ENCODE peak calls at places on chromosomes 6 and 20, in four cellular contexts. One of them, this sample, is unnamed.

GRCh38 chr20:22771706-22772105 is 187.3 kb upstream of the FOXA2 start:
- DNase-seq in SK-N-SH: no peak
- DNase-seq in K562: no peak
- DNase-seq in H1: no peak
- DNase-seq in this sample: no peak

GRCh38 chr6:113642714-113643442 is 214.3 kb upstream of the MARCKS start:
- DNase-seq in SK-N-SH: peak; percentile 52
- DNase-seq in K562: peak; percentile 9
- DNase-seq in H1: no peak
- DNase-seq in this sample: peak; percentile 16

GRCh38 chr6:4957521-4958231 is 46.2 kb downstream of the RPP40 start:
- DNase-seq in SK-N-SH: no peak
- DNase-seq in K562: no peak
- DNase-seq in H1: no peak
- DNase-seq in this sample: peak; percentile 46

GRCh38 chr6:168038576-168039140 is 40.4 kb downstream of the FRMD1 start:
- DNase-seq in SK-N-SH: no peak
- DNase-seq in K562: no peak
- DNase-seq in H1: no peak
- DNase-seq in this sample: no peak

GRCh38 chr6:112367655-112368054 is 20.5 kb downstream of the RFPL4B start:
- DNase-seq in SK-N-SH: no peak
- DNase-seq in K562: no peak
- DNase-seq in H1: no peak
- DNase-seq in this sample: no peak

GRCh38 chr6:143936347-143936746 is 71.7 kb downstream of the PLAGL1 start:
- DNase-seq in SK-N-SH: no peak
- DNase-seq in K562: peak; percentile 1
- DNase-seq in H1: no peak
- DNase-seq in this sample: no peak

GRCh38 chr20:22630698-22631097 is 46.3 kb upstream of the FOXA2 start:
- DNase-seq in SK-N-SH: no peak
- DNase-seq in K562: no peak
- DNase-seq in H1: no peak
- DNase-seq in this sample: no peak

GRCh38 chr6:21199246-21199645 is 394.3 kb upstream of the SOX4 start:
- DNase-seq in SK-N-SH: peak; percentile 37
- DNase-seq in K562: no peak
- DNase-seq in H1: no peak
- DNase-seq in this sample: no peak

GRCh38 chr6:111591370-111591900 is 14.2 kb downstream of the TRAF3IP2 start:
- DNase-seq in SK-N-SH: peak; percentile 74
- DNase-seq in K562: no peak
- DNase-seq in H1: no peak
- DNase-seq in this sample: no peak

GRCh38 chr6:22657341-22657985 is 88.1 kb downstream of the HDGFL1 start:
- DNase-seq in SK-N-SH: no peak
- DNase-seq in K562: no peak
- DNase-seq in H1: no peak
- DNase-seq in this sample: no peak

GRCh38 chr6:158698876-158699440 is 49.1 kb downstream of the SYTL3 start:
- DNase-seq in SK-N-SH: no peak
- DNase-seq in K562: no peak
- DNase-seq in H1: no peak
- DNase-seq in this sample: no peak

GRCh38 chr6:13873288-13874190 is 51.2 kb upstream of the RNF182 start:
- DNase-seq in SK-N-SH: peak; percentile 92
- DNase-seq in K562: peak; percentile 88
- DNase-seq in H1: peak; percentile 95
- DNase-seq in this sample: peak; percentile 93

GRCh38 chr20:23142162-23143050 is 56.3 kb upstream of the CD93 start:
- DNase-seq in SK-N-SH: no peak
- DNase-seq in K562: no peak
- DNase-seq in H1: no peak
- DNase-seq in this sample: no peak

GRCh38 chr6:37489697-37490336 is 9.9 kb downstream of the CCDC167 start:
- DNase-seq in SK-N-SH: peak; percentile 68
- DNase-seq in K562: peak; percentile 50
- DNase-seq in H1: no peak
- DNase-seq in this sample: no peak

GRCh38 chr20:48799315-48800105 is 28.3 kb downstream of the PREX1 start:
- DNase-seq in SK-N-SH: peak; percentile 48
- DNase-seq in K562: no peak
- DNase-seq in H1: no peak
- DNase-seq in this sample: no peak

GRCh38 chr6:26152226-26153101 is 65.2 kb downstream of the HFE start:
- DNase-seq in SK-N-SH: no peak
- DNase-seq in K562: no peak
- DNase-seq in H1: no peak
- DNase-seq in this sample: no peak

GRCh38 chr20:40160151-40160550 is 528.9 kb downstream of the MAFB start:
- DNase-seq in SK-N-SH: peak; percentile 38
- DNase-seq in K562: peak; percentile 22
- DNase-seq in H1: peak; percentile 67
- DNase-seq in this sample: peak; percentile 59

GRCh38 chr20:8143474-8143873 is 11.4 kb downstream of the PLCB1 start:
- DNase-seq in SK-N-SH: no peak
- DNase-seq in K562: no peak
- DNase-seq in H1: no peak
- DNase-seq in this sample: no peak

GRCh38 chr6:146785001-146785585 is 186.3 kb downstream of the ADGB start:
- DNase-seq in SK-N-SH: peak; percentile 40
- DNase-seq in K562: peak; percentile 20
- DNase-seq in H1: no peak
- DNase-seq in this sample: no peak

GRCh38 chr6:50832912-50833311 is 14.2 kb downstream of the TFAP2B start:
- DNase-seq in SK-N-SH: no peak
- DNase-seq in K562: no peak
- DNase-seq in H1: no peak
- DNase-seq in this sample: no peak

DNA sequence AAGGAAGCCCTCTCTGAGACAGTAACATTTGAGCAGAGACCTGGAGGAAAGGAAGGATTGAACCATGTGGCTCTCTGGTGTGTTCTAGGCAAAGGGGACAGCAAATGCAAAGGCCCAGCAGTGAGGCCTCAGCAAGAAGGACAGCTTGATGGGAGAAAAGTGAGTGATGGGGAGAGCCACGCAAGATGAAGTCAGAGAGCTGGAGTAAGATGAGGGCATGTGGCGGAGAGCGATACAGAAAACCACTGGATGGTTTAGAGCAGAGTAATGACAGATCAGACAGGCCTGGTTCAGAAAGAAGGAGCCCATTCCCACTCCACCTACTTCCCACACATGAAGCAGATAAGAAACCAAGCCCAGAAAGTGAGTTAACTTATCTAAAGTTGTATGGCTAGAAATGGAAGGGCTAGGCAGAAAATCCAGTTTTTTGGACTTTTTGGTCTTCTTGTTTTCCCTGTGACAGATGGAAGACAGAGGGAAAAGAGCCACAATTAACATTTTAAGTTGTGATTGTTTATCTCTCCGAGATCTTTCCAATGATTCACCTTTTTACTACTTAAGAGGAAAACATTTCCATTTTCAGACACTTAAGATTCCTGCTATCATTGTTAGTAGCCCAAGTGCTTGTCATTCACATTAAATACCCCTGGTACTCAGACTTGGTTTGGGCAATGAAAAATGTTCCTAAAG is 723 bp upstream of the SNPH start:
- DNase-seq in SK-N-SH: no peak
- DNase-seq in K562: peak; percentile 44
- DNase-seq in H1: no peak
- DNase-seq in this sample: no peak
- TF ChIP-seq TEAD4 in SK-N-SH: no peak
- TF ChIP-seq TEAD4 in K562: no peak
- TF ChIP-seq TEAD4 in H1: no peak
- TF ChIP-seq TEAD4 in this sample: no peak

DNA sequence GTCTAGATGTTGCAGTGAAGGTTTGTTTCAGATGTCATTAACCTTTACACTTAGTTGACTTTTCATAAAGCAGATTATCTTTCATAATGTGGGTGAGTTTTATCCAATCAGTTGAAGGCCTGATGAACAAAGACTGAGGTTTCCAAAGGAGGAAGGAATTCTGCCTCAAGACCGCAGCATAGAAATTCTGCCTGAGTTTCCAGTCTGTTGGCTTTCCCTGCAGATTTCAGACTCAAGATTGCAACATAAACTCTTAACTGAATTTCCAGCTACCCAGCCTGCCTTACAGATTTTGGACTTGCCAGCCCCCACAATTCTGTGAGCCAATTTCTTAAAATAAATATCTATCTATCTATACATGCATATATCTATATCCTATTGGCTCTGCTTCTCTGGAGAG is 57.4 kb upstream of the SMLR1 start:
- DNase-seq in SK-N-SH: no peak
- DNase-seq in K562: no peak
- DNase-seq in H1: no peak
- DNase-seq in this sample: no peak
- TF ChIP-seq TEAD4 in SK-N-SH: no peak
- TF ChIP-seq TEAD4 in K562: no peak
- TF ChIP-seq TEAD4 in H1: no peak
- TF ChIP-seq TEAD4 in this sample: no peak

DNA sequence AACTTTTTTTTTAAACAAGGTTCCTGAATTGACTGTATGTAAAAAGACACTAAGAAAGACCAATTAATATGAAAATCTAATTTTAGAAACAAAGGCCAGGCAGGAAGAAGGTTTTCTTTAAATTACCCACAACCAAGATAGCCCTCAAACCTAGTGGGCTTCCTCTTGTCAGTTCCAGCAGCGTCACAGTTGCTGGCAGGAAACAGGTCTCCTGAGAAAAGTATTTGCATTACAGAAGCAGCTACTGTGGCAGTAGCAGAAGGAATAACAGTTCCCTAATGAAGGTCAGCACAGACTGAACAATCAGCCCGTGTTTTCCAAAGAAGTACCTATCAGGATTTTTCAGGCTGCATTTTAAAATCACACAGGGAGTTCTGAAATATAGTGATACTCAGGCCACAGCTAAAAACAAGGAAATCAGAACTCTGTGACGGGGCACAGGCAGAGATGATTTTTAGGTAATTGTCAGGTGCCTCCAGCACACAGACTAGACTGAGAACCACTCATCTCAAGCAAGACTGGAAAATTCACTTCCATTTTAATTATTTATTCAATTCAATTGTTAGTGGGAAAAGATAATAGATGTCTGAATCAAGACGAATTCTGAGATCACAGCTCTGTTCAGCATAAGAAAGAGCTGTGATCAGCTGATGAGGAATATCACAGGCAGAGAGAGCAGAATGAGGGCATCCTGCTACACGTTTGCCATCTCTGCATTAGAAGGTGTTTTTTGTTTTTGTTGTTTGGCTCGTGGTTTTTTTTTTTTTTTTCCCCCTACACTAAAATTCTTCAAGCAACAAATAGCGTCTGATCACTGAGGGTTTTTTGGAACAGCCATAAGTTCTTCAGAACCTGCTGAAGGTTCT is 230.5 kb upstream of the KHDRBS2 start:
- DNase-seq in SK-N-SH: no peak
- DNase-seq in K562: no peak
- DNase-seq in H1: no peak
- DNase-seq in this sample: peak; percentile 18
- TF ChIP-seq TEAD4 in SK-N-SH: no peak
- TF ChIP-seq TEAD4 in K562: no peak
- TF ChIP-seq TEAD4 in H1: no peak
- TF ChIP-seq TEAD4 in this sample: no peak

DNA sequence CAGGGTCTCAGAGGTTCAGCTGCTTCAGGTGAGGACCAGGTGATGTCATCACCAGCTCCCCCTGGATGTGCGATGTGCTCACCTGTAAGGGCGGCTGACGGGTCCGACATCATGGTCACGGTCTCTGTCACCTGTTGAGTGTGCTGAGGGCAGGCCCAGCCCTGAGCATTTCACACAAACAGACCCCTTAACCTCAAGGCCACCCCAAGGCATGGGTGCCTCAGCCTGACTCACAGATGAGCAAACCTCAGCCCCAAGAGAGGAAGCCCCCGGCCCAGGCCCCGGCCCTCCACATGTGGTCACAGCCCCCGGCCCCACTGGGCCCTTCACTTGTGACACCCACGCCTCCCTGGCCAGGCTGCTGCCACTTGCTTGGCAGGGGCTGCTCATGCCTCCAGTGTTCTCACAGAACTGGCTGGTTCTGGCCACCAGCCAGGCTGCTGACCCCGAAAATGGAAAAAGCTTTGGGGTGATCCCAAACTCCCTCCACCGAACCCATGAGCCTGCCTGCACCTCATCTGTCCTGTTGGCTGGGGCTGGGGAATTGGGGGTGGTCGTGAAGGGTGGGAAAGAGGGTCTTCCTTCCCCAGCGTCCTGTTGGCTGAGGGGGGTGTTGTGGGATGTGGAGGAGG is 33.3 kb downstream of the PRR18 start:
- DNase-seq in SK-N-SH: no peak
- DNase-seq in K562: no peak
- DNase-seq in H1: no peak
- DNase-seq in this sample: no peak
- TF ChIP-seq TEAD4 in SK-N-SH: no peak
- TF ChIP-seq TEAD4 in K562: no peak
- TF ChIP-seq TEAD4 in H1: no peak
- TF ChIP-seq TEAD4 in this sample: no peak

GRCh38 chr20:32316667-32317066 is 39.2 kb downstream of the KIF3B start:
- DNase-seq in SK-N-SH: no peak
- DNase-seq in K562: no peak
- DNase-seq in H1: no peak
- DNase-seq in this sample: no peak
- TF ChIP-seq TEAD4 in SK-N-SH: no peak
- TF ChIP-seq TEAD4 in K562: no peak
- TF ChIP-seq TEAD4 in H1: no peak
- TF ChIP-seq TEAD4 in this sample: no peak

GRCh38 chr6:43724354-43724753 is 36.8 kb upstream of the MRPS18A start:
- DNase-seq in SK-N-SH: no peak
- DNase-seq in K562: no peak
- DNase-seq in H1: no peak
- DNase-seq in this sample: no peak

GRCh38 chr6:43723737-43724295 is 36.2 kb upstream of the MRPS18A start:
- DNase-seq in SK-N-SH: peak; percentile 77
- DNase-seq in K562: peak; percentile 93
- DNase-seq in H1: peak; percentile 85
- DNase-seq in this sample: peak; percentile 80

GRCh38 chr6:43724914-43725642 is 37.5 kb upstream of the MRPS18A start:
- DNase-seq in SK-N-SH: no peak
- DNase-seq in K562: peak; percentile 98
- DNase-seq in H1: no peak
- DNase-seq in this sample: no peak

GRCh38 chr6:43720999-43721398 is 33.4 kb upstream of the MRPS18A start:
- DNase-seq in SK-N-SH: no peak
- DNase-seq in K562: no peak
- DNase-seq in H1: no peak
- DNase-seq in this sample: no peak

DNA sequence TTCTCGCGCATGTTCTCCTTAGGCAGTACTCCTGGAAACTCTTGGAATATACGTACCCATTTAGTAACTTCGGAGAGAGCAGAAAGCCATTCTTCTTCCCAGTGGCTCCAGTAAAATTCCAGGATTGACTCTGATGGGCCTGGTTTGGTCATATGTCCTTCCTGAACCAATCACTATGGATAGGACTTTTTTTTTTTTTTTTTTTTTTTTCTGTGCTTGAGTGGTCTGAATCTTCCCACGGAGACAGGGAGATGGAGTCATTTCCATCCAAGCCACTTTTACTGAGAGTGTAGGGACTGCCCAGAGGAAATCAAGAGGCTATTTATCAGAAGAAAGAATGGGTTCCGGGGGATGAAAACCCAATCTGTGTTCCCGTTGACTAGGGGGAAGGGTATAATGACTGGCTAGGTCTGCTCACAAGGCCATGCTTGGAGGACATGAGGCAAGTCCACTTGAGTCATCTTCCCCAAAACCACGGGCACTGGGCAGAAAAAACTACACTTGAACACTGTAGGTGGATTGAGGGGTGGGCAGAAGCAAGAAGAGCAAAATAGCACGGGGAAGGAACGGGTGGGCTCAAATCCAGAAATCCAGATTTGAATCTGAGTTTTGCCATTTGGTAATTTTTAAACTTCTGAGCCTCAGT is 35.5 kb upstream of the MRPS18A start:
- DNase-seq in SK-N-SH: no peak
- DNase-seq in K562: no peak
- DNase-seq in H1: no peak
- DNase-seq in this sample: no peak
- TF ChIP-seq TEAD4 in SK-N-SH: no peak
- TF ChIP-seq TEAD4 in K562: no peak
- TF ChIP-seq TEAD4 in H1: no peak
- TF ChIP-seq TEAD4 in this sample: no peak

This sample was measured in WTC11.